ENCODE peak calls at places on chromosomes 12 and 14, in eight cellular contexts. B, L, Z, U, X, D, K and I are unnamed samples.
A peak's percentile ranks its signal among the peaks of the same experiment; 100 is the strongest.

GRCh38 chr12:17810399-17810798 is 279.6 kb downstream of the RERGL start:
- DNase-seq in L (no peak), K (no peak), Z (no peak), D (no peak), U (no peak), X (no peak), B (no peak), I (no peak)

GRCh38 chr14:64611358-64612020 is 61.7 kb downstream of the PPP1R36 start:
- DNase-seq in K (no peak), D (no peak), Z (no peak), U (no peak), L (no peak), X (no peak), B (no peak), I (no peak)

GRCh38 chr14:67533754-67534085 is 630 bp downstream of the PLEKHH1 start:
- DNase-seq in L (no peak), X (no peak), D (no peak), U (no peak), K (no peak), Z (no peak), B (peak; percentile 28), I (no peak)

GRCh38 chr14:37546621-37547447 is 48.2 kb downstream of the FOXA1 start:
- DNase-seq in L (peak; percentile 12), U (no peak), D (no peak), X (no peak), B (peak; percentile 2), K (peak; percentile 18), Z (no peak), I (no peak)

GRCh38 chr12:110907583-110907982 is 12.8 kb downstream of the MYL2 start:
- DNase-seq in B (no peak), D (no peak), Z (no peak), L (no peak), X (no peak), U (no peak), K (no peak), I (no peak)

GRCh38 chr14:35900741-35901140 is 74.6 kb downstream of the BRMS1L start:
- DNase-seq in L (no peak), U (no peak), B (no peak), X (no peak), K (no peak), D (no peak), Z (no peak), I (no peak)

GRCh38 chr14:96592591-96593388 is 90.6 kb downstream of the PAPOLA start:
- DNase-seq in L (peak; percentile 18), B (peak; percentile 66), K (peak; percentile 89), Z (peak; percentile 90), D (peak; percentile 33), X (no peak), U (no peak), I (peak; percentile 87)

GRCh38 chr12:127640181-127640886 is 626.6 kb upstream of the TMEM132C start:
- DNase-seq in Z (no peak), D (peak; percentile 68), K (no peak), B (no peak), U (no peak), L (no peak), X (no peak), I (no peak)

GRCh38 chr12:79886917-79887519 is 47.9 kb downstream of the PPP1R12A start:
- DNase-seq in L (peak; percentile 74), B (no peak), K (no peak), Z (no peak), X (peak; percentile 61), D (peak; percentile 75), U (peak; percentile 21), I (no peak)

GRCh38 chr12:124847113-124847512 is 16.6 kb downstream of the SCARB1 start:
- DNase-seq in L (no peak), Z (no peak), U (no peak), B (no peak), K (no peak), D (no peak), X (no peak), I (no peak)

GRCh38 chr14:55867726-55868125 is 250.5 kb upstream of the PELI2 start:
- DNase-seq in D (peak; percentile 69), B (no peak), K (no peak), U (no peak), X (no peak), Z (no peak), L (peak; percentile 80), I (no peak)

GRCh38 chr14:96268426-96269358 is 12.7 kb downstream of the BDKRB1 start:
- DNase-seq in B (no peak), L (peak; percentile 95), X (peak; percentile 98), K (peak; percentile 82), D (peak; percentile 92), Z (no peak), U (peak; percentile 86), I (no peak)

GRCh38 chr14:69955855-69956567 is 76.8 kb downstream of the SMOC1 start:
- DNase-seq in L (no peak), K (no peak), D (no peak), X (no peak), B (no peak), U (no peak), Z (no peak), I (no peak)

DNA sequence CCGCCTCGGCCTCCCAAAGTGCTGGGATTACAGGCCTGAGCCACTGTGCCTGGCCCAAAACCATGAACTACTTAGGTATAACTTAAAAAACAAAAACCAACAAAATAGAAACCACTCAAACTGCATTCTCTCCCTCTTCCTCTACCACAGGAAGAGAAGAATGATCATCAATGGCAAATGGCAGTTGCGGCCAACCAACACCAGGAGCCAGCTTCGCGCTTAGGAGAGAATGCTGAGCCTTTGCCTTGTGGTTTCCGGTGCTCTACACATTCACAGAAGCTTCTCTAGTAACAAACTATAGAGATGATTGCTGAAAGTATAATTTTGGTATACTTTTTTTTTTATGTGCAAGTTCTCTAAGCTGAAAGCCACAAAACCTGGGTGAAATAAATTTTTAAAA is 17.1 kb downstream of the CATSPERB start:
- DNase-seq in U (no peak), Z (no peak), X (no peak), K (no peak), D (no peak), L (no peak), B (no peak), I (no peak)
- TF ChIP-seq CTCF in U (no peak), Z (no peak), X (no peak), K (no peak), D (no peak), L (no peak), B (no peak), I (no peak)

GRCh38 chr12:57031789-57032188 is 15.5 kb upstream of the TAC3 start:
- DNase-seq in Z (no peak), D (no peak), X (no peak), K (no peak), L (no peak), U (no peak), B (no peak), I (no peak)

GRCh38 chr12:57033428-57033827 is 16.5 kb downstream of the MYO1A start:
- DNase-seq in X (peak; percentile 57), D (no peak), U (no peak), L (peak; percentile 89), K (no peak), Z (no peak), B (no peak), I (no peak)

GRCh38 chr12:57027805-57028153 is 11.4 kb upstream of the TAC3 start:
- DNase-seq in X (no peak), L (no peak), U (no peak), K (no peak), B (no peak), D (no peak), Z (no peak), I (no peak)

GRCh38 chr12:57027011-57027804 is 10.9 kb upstream of the TAC3 start:
- DNase-seq in B (peak; percentile 10), X (no peak), L (no peak), K (no peak), Z (no peak), U (no peak), D (no peak), I (no peak)

DNA sequence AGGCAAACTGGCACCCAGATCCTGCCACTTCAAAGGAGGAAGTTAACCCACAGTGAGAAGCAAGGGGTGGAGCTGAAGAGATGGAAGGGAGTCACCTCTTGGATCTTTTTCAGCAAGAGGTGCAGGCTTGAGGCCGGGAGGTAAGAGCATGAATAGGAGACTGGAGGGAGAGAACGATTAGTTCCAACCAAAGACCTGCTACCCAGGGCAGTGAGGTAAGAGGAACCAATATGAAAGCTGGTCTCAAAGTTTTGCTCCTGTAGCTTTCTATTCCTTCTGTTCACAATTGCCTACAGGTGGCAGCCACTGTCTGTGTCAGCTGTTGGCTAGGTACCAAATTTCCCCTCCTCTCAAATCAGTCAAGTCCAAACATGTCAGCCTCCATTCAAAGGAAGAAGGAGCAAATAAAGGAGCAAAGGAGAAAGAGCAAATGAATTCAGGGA is 14.9 kb upstream of the TAC3 start:
- DNase-seq in L (peak; percentile 92), B (peak; percentile 13), X (peak; percentile 81), D (no peak), U (no peak), Z (peak; percentile 60), K (no peak), I (peak; percentile 47)
- TF ChIP-seq CTCF in L (peak; percentile 18), B (no peak), X (no peak), D (no peak), U (no peak), Z (peak; percentile 13), K (no peak), I (peak; percentile 30)

GRCh38 chr12:126362964-126363363 is 1297.7 kb downstream of the AACS start:
- DNase-seq in L (no peak), K (no peak), U (no peak), D (no peak), X (no peak), Z (no peak), B (no peak), I (no peak)
- TF ChIP-seq CTCF in L (no peak), K (no peak), U (no peak), D (no peak), X (no peak), Z (no peak), B (no peak), I (no peak)

GRCh38 chr14:23361320-23361719 is 3.7 kb downstream of the EFS start:
- DNase-seq in Z (no peak), B (no peak), U (no peak), L (peak; percentile 15), X (no peak), K (no peak), D (peak; percentile 64), I (peak; percentile 62)

GRCh38 chr14:23359167-23359626 is 5.8 kb downstream of the EFS start:
- DNase-seq in B (no peak), X (no peak), L (no peak), Z (no peak), K (no peak), D (no peak), U (no peak), I (no peak)

GRCh38 chr14:23361763-23362162 is 3.2 kb downstream of the EFS start:
- DNase-seq in B (no peak), D (no peak), Z (no peak), X (no peak), K (no peak), U (no peak), L (no peak), I (no peak)

GRCh38 chr14:23359722-23360447 is 5.1 kb downstream of the EFS start:
- DNase-seq in U (no peak), D (no peak), L (no peak), B (no peak), K (no peak), Z (no peak), X (no peak), I (no peak)

GRCh38 chr14:23360496-23360895 is 4.5 kb downstream of the EFS start:
- DNase-seq in D (no peak), B (no peak), X (no peak), K (peak; percentile 35), Z (no peak), U (no peak), L (no peak), I (no peak)
- TF ChIP-seq CTCF in D (no peak), B (no peak), X (no peak), K (peak; percentile 11), Z (no peak), U (no peak), L (peak; percentile 18), I (no peak)